ENCODE peak calls at places on chromosome 5, in eight cellular contexts. Z is hepatocyte, I is right lobe of liver, P is A673, F is cardiac muscle cell, Q is pancreas, H is right atrium auricular region, X is PC-3. C is an unnamed sample.

GRCh38 chr5:154103223-154103622 is 64.5 kb downstream of the MFAP3 start:
- DNase-seq in Z (no peak), I (no peak), P (no peak), F (no peak), Q (no peak), H (no peak), X (no peak), C (no peak)

GRCh38 chr5:78509884-78510769 is 138.4 kb downstream of the LHFPL2 start:
- DNase-seq in Z (peak; percentile 61), I (peak; percentile 88), P (no peak), F (peak; percentile 77), Q (peak; percentile 91), H (peak; percentile 74), X (peak; percentile 55), C (peak; percentile 63)

GRCh38 chr5:96262105-96262504 is 170.9 kb downstream of the PCSK1 start:
- DNase-seq in Z (no peak), I (no peak), P (no peak), F (no peak), Q (no peak), H (no peak), X (no peak), C (no peak)

GRCh38 chr5:15501057-15501791 is 1.2 kb downstream of the FBXL7 start:
- DNase-seq in Z (peak; percentile 64), I (peak; percentile 29), P (peak; percentile 22), F (peak; percentile 80), Q (no peak), H (peak; percentile 69), X (no peak), C (peak; percentile 30)

GRCh38 chr5:150209020-150209635 is 19.3 kb downstream of the SLC6A7 start:
- DNase-seq in Z (no peak), I (no peak), P (no peak), F (no peak), Q (no peak), H (no peak), X (peak; percentile 77), C (no peak)

GRCh38 chr5:74199005-74199404 is 441.5 kb downstream of the ENC1 start:
- DNase-seq in Z (no peak), I (no peak), P (no peak), F (no peak), Q (no peak), H (no peak), X (no peak), C (no peak)

GRCh38 chr5:129244478-129244877 is 149.9 kb downstream of the ISOC1 start:
- DNase-seq in Z (no peak), I (no peak), P (no peak), F (no peak), Q (no peak), H (no peak), X (no peak), C (no peak)

GRCh38 chr5:77550416-77550815 is 58.3 kb upstream of the WDR41 start:
- DNase-seq in Z (no peak), I (no peak), P (peak; percentile 7), F (no peak), Q (no peak), H (no peak), X (no peak), C (no peak)

GRCh38 chr5:177449140-177450061 is 2.8 kb downstream of the PRR7 start:
- DNase-seq in Z (no peak), I (no peak), P (no peak), F (no peak), Q (no peak), H (no peak), X (no peak), C (no peak)

GRCh38 chr5:22372376-22372775 is 480.8 kb downstream of the CDH12 start:
- DNase-seq in Z (peak; percentile 11), I (no peak), P (peak; percentile 14), F (no peak), Q (no peak), H (no peak), X (peak; percentile 25), C (no peak)

GRCh38 chr5:9654886-9655285 is 24.7 kb upstream of the TAS2R1 start:
- DNase-seq in Z (no peak), I (no peak), P (no peak), F (no peak), Q (no peak), H (no peak), X (no peak), C (no peak)

GRCh38 chr5:121668635-121669034 is 183.0 kb upstream of the FTMT start:
- DNase-seq in Z (no peak), I (no peak), P (no peak), F (no peak), Q (no peak), H (no peak), X (peak; percentile 47), C (no peak)

GRCh38 chr5:157324237-157324636 is 58.3 kb downstream of the CYFIP2 start:
- DNase-seq in Z (no peak), I (no peak), P (no peak), F (no peak), Q (no peak), H (no peak), X (no peak), C (no peak)

GRCh38 chr5:68339921-68340321 is 124.4 kb downstream of the PIK3R1 start:
- DNase-seq in Z (no peak), I (no peak), P (no peak), F (no peak), Q (no peak), H (no peak), X (no peak), C (no peak)

GRCh38 chr5:35038891-35039290 is 8.9 kb downstream of the AGXT2 start:
- DNase-seq in Z (no peak), I (no peak), P (no peak), F (no peak), Q (no peak), H (no peak), X (no peak), C (no peak)

GRCh38 chr5:21424907-21425306 is 1428.2 kb downstream of the CDH12 start:
- DNase-seq in Z (no peak), I (no peak), P (peak; percentile 89), F (no peak), Q (no peak), H (no peak), X (no peak), C (no peak)

GRCh38 chr5:138280915-138281314 is 6.5 kb upstream of the GFRA3 start:
- DNase-seq in Z (no peak), I (no peak), P (no peak), F (no peak), Q (no peak), H (no peak), X (no peak), C (no peak)

GRCh38 chr5:16666140-16666860 is 49.5 kb upstream of the RETREG1 start:
- DNase-seq in Z (no peak), I (no peak), P (no peak), F (no peak), Q (peak; percentile 68), H (no peak), X (no peak), C (no peak)
- H3K4me1 ChIP-seq in Z (no peaks in the 10 kb centered on the region), I (no peaks in the 10 kb centered on the region), P (peaks cover 4% of the 10 kb centered on the region), F (no peaks in the 10 kb centered on the region), Q (no peaks in the 10 kb centered on the region), H (no peaks in the 10 kb centered on the region), X (no peaks in the 10 kb centered on the region), C (no peaks in the 10 kb centered on the region)

GRCh38 chr5:141870226-141870625 is 8.0 kb downstream of the PCDH1 start:
- DNase-seq in Z (peak; percentile 2), I (no peak), P (no peak), F (no peak), Q (no peak), H (no peak), X (no peak), C (no peak)

GRCh38 chr5:141868541-141868940 is 9.7 kb downstream of the PCDH1 start:
- DNase-seq in Z (no peak), I (no peak), P (no peak), F (no peak), Q (peak; percentile 45), H (no peak), X (no peak), C (no peak)

GRCh38 chr5:141870871-141871270 is 7.3 kb downstream of the PCDH1 start:
- DNase-seq in Z (peak; percentile 8), I (no peak), P (no peak), F (no peak), Q (no peak), H (no peak), X (peak; percentile 60), C (no peak)

GRCh38 chr5:141869040-141869439 is 9.2 kb downstream of the PCDH1 start:
- DNase-seq in Z (no peak), I (no peak), P (no peak), F (no peak), Q (peak; percentile 42), H (no peak), X (no peak), C (no peak)

DNA sequence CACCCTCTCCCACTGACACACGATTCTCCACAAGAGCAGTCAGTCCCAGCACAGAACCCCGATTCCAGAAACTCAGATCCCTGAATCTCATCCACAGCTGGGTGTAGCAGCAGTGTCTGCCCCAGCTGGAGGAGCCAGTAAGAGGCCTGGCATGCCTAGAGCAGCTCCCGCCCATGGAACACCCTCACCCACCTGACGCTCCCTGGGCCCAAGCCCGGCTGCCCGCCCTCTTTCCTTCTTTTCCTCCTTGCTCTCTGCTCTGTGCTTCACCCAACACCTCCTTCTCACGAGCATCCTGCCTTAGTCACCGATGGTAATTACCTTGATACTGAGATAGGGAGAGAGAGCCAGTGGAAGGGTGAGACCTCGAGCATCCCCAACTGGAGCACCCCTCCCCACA is 8.7 kb downstream of the PCDH1 start:
- DNase-seq in Z (no peak), I (no peak), P (no peak), F (no peak), Q (peak; percentile 43), H (no peak), X (no peak), C (no peak)
- H3K27ac ChIP-seq in Z (no peak overlapping the region), I (no peak overlapping the region), P (no peak overlapping the region), F (no peak overlapping the region), Q (no peak overlapping the region), H (no peak overlapping the region), X (peak overlapping the region; percentile 39), C (peak overlapping the region; percentile 0)

GRCh38 chr5:119267958-119268386 is 87.8 kb upstream of the TNFAIP8 start:
- DNase-seq in Z (peak; percentile 95), I (peak; percentile 88), P (peak; percentile 97), F (peak; percentile 93), Q (peak; percentile 89), H (peak; percentile 98), X (peak; percentile 90), C (peak; percentile 94)
- TF ChIP-seq CTCF in Z (no peak), I (peak; percentile 58), P (peak; percentile 72), F (peak; percentile 34), Q (peak; percentile 30), H (peak; percentile 54), X (no peak), C (peak; percentile 86)

GRCh38 chr5:171315386-171315891 is 6.4 kb downstream of the TLX3 start:
- DNase-seq in Z (no peak), I (no peak), P (no peak), F (no peak), Q (no peak), H (no peak), X (no peak), C (no peak)
- H3K4me1 ChIP-seq in Z (peaks cover 41% of the 10 kb centered on the region), I (no peaks in the 10 kb centered on the region), P (no peaks in the 10 kb centered on the region), F (peaks cover 5% of the 10 kb centered on the region), Q (peaks cover 12% of the 10 kb centered on the region), H (no peaks in the 10 kb centered on the region), X (peaks cover 7% of the 10 kb centered on the region), C (peaks cover 12% of the 10 kb centered on the region)